ENCODE peak calls at places on chromosomes 16 and 17, in seven cellular contexts. A is activated T-cell treated with anti-CD3 and anti-CD28 coated beads, Interleukin-2, amount 50 U/mL, for 4 hours; I is HEK293T; L is IMR-90; J is NCI-H1436 treated with DMSO at 0.1 percent for 48 hours; C is mucosa of gallbladder; Z is lung microvascular endothelial cell. B is an unnamed sample.

GRCh38 chr17:80303824-80304223 is 43.2 kb downstream of the RNF213 start:
- DNase-seq in L (no peak), Z (no peak), C (no peak), A (no peak), I (no peak), J (no peak), B (no peak)

GRCh38 chr16:85437161-85438052 is 175.7 kb upstream of the GSE1 start:
- DNase-seq in C (peak; percentile 58), Z (no peak), I (no peak), A (no peak), L (no peak), J (peak; percentile 31), B (peak; percentile 85)

GRCh38 chr16:74465851-74466685 is 44.8 kb upstream of the CLEC18B start:
- DNase-seq in L (no peak), Z (no peak), J (no peak), I (no peak), A (no peak), C (no peak), B (no peak)

GRCh38 chr17:58267347-58268324 is 13.1 kb downstream of the MPO start:
- DNase-seq in A (no peak), I (no peak), C (no peak), L (no peak), J (no peak), Z (no peak), B (peak; percentile 29)

GRCh38 chr17:72931163-72931562 is 161.3 kb downstream of the SLC39A11 start:
- DNase-seq in J (no peak), C (no peak), Z (no peak), A (no peak), L (no peak), I (no peak), B (no peak)

GRCh38 chr17:21129023-21129681 is 2.4 kb downstream of the DHRS7B start:
- DNase-seq in J (no peak), I (no peak), A (no peak), C (peak; percentile 20), Z (peak; percentile 81), L (peak; percentile 67), B (no peak)

GRCh38 chr17:40025991-40026815 is 11.0 kb downstream of the CSF3 start:
- DNase-seq in A (peak; percentile 24), L (no peak), J (no peak), I (no peak), C (no peak), Z (peak; percentile 82), B (no peak)

GRCh38 chr17:64073771-64074703 is 53.6 kb upstream of the ICAM2 start:
- DNase-seq in C (no peak), A (no peak), Z (no peak), L (no peak), J (peak; percentile 63), I (no peak), B (no peak)

GRCh38 chr17:39704821-39705551 is 5.1 kb downstream of the ERBB2 start:
- DNase-seq in L (peak; percentile 50), C (no peak), Z (no peak), I (no peak), A (no peak), J (no peak), B (no peak)

GRCh38 chr17:73415782-73416181 is 104.0 kb upstream of the CDC42EP4 start:
- DNase-seq in A (no peak), J (no peak), L (no peak), C (no peak), Z (no peak), I (no peak), B (no peak)

GRCh38 chr17:21510686-21511367 is 134.7 kb downstream of the KCNJ12 start:
- DNase-seq in I (no peak), J (no peak), Z (no peak), L (no peak), A (no peak), C (no peak), B (no peak)

GRCh38 chr16:75234856-75235696 is 16.3 kb downstream of the CTRB1 start:
- DNase-seq in I (no peak), L (no peak), A (no peak), Z (peak; percentile 25), C (no peak), J (no peak), B (no peak)

GRCh38 chr17:64229815-64230550 is 33.1 kb downstream of the TEX2 start:
- DNase-seq in L (no peak), I (no peak), A (no peak), C (no peak), Z (no peak), J (no peak), B (no peak)

GRCh38 chr16:70151941-70152509 is 21.6 kb upstream of the CLEC18C start:
- DNase-seq in A (no peak), L (no peak), Z (no peak), J (no peak), C (no peak), I (no peak), B (peak; percentile 44)

GRCh38 chr16:72939247-72939646 is 108.7 kb downstream of the ZFHX3 start:
- DNase-seq in A (no peak), J (no peak), I (no peak), L (peak; percentile 79), C (no peak), Z (no peak), B (peak; percentile 62)

GRCh38 chr17:27861979-27862378 is 31.2 kb downstream of the LYRM9 start:
- DNase-seq in C (peak; percentile 61), J (no peak), I (no peak), L (no peak), Z (no peak), A (no peak), B (peak; percentile 26)

GRCh38 chr17:45740553-45741330 is 43.4 kb upstream of the CRHR1 start:
- DNase-seq in Z (peak; percentile 10), J (peak; percentile 97), L (peak; percentile 13), I (peak; percentile 74), C (no peak), A (no peak), B (no peak)

GRCh38 chr16:86880316-86881117 is 302.2 kb downstream of the FOXL1 start:
- DNase-seq in Z (no peak), J (no peak), I (no peak), C (no peak), L (peak; percentile 71), A (no peak), B (no peak)

GRCh38 chr17:57068222-57068658 is 16.8 kb upstream of the AKAP1 start:
- DNase-seq in C (no peak), L (no peak), Z (no peak), I (no peak), A (no peak), J (no peak), B (no peak)

GRCh38 chr17:40122466-40122943 is 734 bp downstream of the MSL1 start:
- DNase-seq in C (no peak), J (no peak), L (peak; percentile 47), Z (peak; percentile 74), A (no peak), I (no peak), B (no peak)

GRCh38 chr17:35002876-35003551 is 22.7 kb downstream of the LIG3 start:
- DNase-seq in L (peak; percentile 76), C (peak; percentile 25), Z (no peak), I (no peak), A (no peak), J (no peak), B (peak; percentile 81)

GRCh38 chr17:80967404-80967872 is 24.2 kb upstream of the CHMP6 start:
- DNase-seq in J (no peak), Z (no peak), L (no peak), A (no peak), I (no peak), C (no peak), B (no peak)

GRCh38 chr17:17495448-17496188 is 577 bp downstream of the RASD1 start:
- DNase-seq in L (peak; percentile 4), A (no peak), Z (peak; percentile 53), C (no peak), J (no peak), I (no peak), B (no peak)

GRCh38 chr17:14228903-14229302 is 7.8 kb downstream of the CDRT15 start:
- DNase-seq in I (no peak), J (no peak), C (no peak), L (peak; percentile 16), Z (no peak), A (no peak), B (no peak)

GRCh38 chr17:76951375-76951905 is 83.2 kb downstream of the MGAT5B start:
- DNase-seq in A (no peak), J (no peak), I (no peak), Z (no peak), L (no peak), C (no peak), B (no peak)

GRCh38 chr16:82368041-82368440 is 198.0 kb upstream of the MPHOSPH6 start:
- DNase-seq in L (peak; percentile 32), J (no peak), A (no peak), C (peak; percentile 45), Z (peak; percentile 68), I (peak; percentile 46), B (no peak)

GRCh38 chr16:2963611-2964415 is at the start of gene KREMEN2:
- DNase-seq in Z (no peak), A (peak; percentile 39), I (peak; percentile 79), L (no peak), C (no peak), J (no peak), B (no peak)

GRCh38 chr17:47791025-47791424 is 30.6 kb downstream of the OSBPL7 start:
- DNase-seq in I (no peak), Z (no peak), A (no peak), J (no peak), C (no peak), L (no peak), B (peak; percentile 9)